ENCODE peak calls at places on chromosomes 5 and 9, in ten cellular contexts. Q, J, M, D, K, X, A, W, E and C are unnamed samples.

GRCh38 chr9:93656426-93657222 is 80.2 kb downstream of the PHF2 start:
- DNase-seq in Q (no peak), D (no peak), J (no peak), A (no peak), X (no peak), W (no peak), K (no peak), E (no peak), M (no peak), C (no peak)

GRCh38 chr5:139671096-139671841 is 23.1 kb downstream of the CXXC5 start:
- DNase-seq in D (no peak), Q (no peak), X (peak; percentile 63), J (no peak), A (no peak), M (no peak), K (no peak), W (no peak), E (no peak), C (no peak)

GRCh38 chr5:109784687-109785086 is 95.0 kb downstream of the MAN2A1 start:
- DNase-seq in D (no peak), W (no peak), A (no peak), K (no peak), Q (no peak), J (no peak), X (no peak), E (no peak), M (no peak), C (no peak)

GRCh38 chr5:16776611-16777251 is 159.4 kb downstream of the MYO10 start:
- DNase-seq in J (peak; percentile 87), K (no peak), Q (no peak), W (peak; percentile 79), M (no peak), E (no peak), X (no peak), A (no peak), D (no peak), C (peak; percentile 85)

GRCh38 chr5:95032801-95033200 is 252.1 kb downstream of the MCTP1 start:
- DNase-seq in K (no peak), J (no peak), E (no peak), D (no peak), M (no peak), X (no peak), W (no peak), A (no peak), Q (no peak), C (no peak)

GRCh38 chr5:69285448-69286116 is 47.0 kb downstream of the CCDC125 start:
- DNase-seq in K (no peak), E (no peak), A (no peak), W (peak; percentile 44), M (no peak), Q (peak; percentile 29), J (no peak), D (no peak), X (no peak), C (no peak)

GRCh38 chr5:53448851-53449250 is 31.6 kb upstream of the FST start:
- DNase-seq in E (no peak), X (no peak), Q (no peak), A (no peak), W (no peak), M (no peak), K (no peak), J (no peak), D (no peak), C (no peak)

GRCh38 chr5:38167562-38167996 is 90.8 kb upstream of the EGFLAM start:
- DNase-seq in K (no peak), X (no peak), W (peak; percentile 20), M (no peak), A (no peak), D (no peak), J (peak; percentile 91), E (no peak), Q (no peak), C (peak; percentile 78)

GRCh38 chr5:13328316-13328715 is 616.2 kb downstream of the DNAH5 start:
- DNase-seq in W (no peak), D (no peak), K (no peak), M (peak; percentile 23), E (no peak), J (no peak), X (no peak), Q (no peak), A (peak; percentile 51), C (no peak)

GRCh38 chr5:142110046-142110531 is 1.5 kb downstream of the NDFIP1 start:
- DNase-seq in X (no peak), W (no peak), M (peak; percentile 22), Q (no peak), J (no peak), D (no peak), K (no peak), E (no peak), A (peak; percentile 29), C (no peak)

GRCh38 chr5:111668713-111669112 is 88.3 kb downstream of the NREP start:
- DNase-seq in W (no peak), E (no peak), X (no peak), D (no peak), A (peak; percentile 65), J (no peak), M (no peak), Q (peak; percentile 51), K (no peak), C (no peak)

GRCh38 chr5:124746916-124747769 is 704 bp upstream of the ZNF608 start:
- DNase-seq in D (peak; percentile 28), A (peak; percentile 56), Q (peak; percentile 91), M (peak; percentile 91), X (peak; percentile 66), E (peak; percentile 31), J (peak; percentile 89), W (peak; percentile 95), K (peak; percentile 75), C (peak; percentile 94)

GRCh38 chr5:141003791-141004601 is 37.7 kb downstream of the PCDHAC2 start:
- DNase-seq in K (peak; percentile 74), M (no peak), X (no peak), A (peak; percentile 95), E (no peak), J (no peak), D (no peak), W (peak; percentile 70), Q (no peak), C (peak; percentile 91)

GRCh38 chr5:59380350-59380951 is 513.1 kb downstream of the PDE4D start:
- DNase-seq in E (no peak), Q (peak; percentile 86), K (no peak), M (peak; percentile 94), X (peak; percentile 92), W (peak; percentile 59), D (no peak), J (no peak), A (peak; percentile 30), C (no peak)

GRCh38 chr5:151657105-151657504 is 29.6 kb downstream of the SPARC start:
- DNase-seq in A (no peak), E (no peak), K (no peak), M (no peak), W (no peak), X (no peak), J (no peak), D (no peak), Q (no peak), C (no peak)

GRCh38 chr5:151660616-151661015 is 26.1 kb downstream of the SPARC start:
- DNase-seq in A (no peak), D (no peak), X (no peak), E (no peak), K (no peak), J (no peak), M (peak; percentile 67), W (no peak), Q (peak; percentile 71), C (no peak)

GRCh38 chr5:151656311-151656710 is 30.4 kb downstream of the SPARC start:
- DNase-seq in K (no peak), J (no peak), D (no peak), A (no peak), E (no peak), W (no peak), X (no peak), Q (no peak), M (no peak), C (no peak)

GRCh38 chr5:151661096-151661495 is 25.6 kb downstream of the SPARC start:
- DNase-seq in J (no peak), X (no peak), W (no peak), E (no peak), A (no peak), D (no peak), K (no peak), Q (no peak), M (no peak), C (no peak)

DNA sequence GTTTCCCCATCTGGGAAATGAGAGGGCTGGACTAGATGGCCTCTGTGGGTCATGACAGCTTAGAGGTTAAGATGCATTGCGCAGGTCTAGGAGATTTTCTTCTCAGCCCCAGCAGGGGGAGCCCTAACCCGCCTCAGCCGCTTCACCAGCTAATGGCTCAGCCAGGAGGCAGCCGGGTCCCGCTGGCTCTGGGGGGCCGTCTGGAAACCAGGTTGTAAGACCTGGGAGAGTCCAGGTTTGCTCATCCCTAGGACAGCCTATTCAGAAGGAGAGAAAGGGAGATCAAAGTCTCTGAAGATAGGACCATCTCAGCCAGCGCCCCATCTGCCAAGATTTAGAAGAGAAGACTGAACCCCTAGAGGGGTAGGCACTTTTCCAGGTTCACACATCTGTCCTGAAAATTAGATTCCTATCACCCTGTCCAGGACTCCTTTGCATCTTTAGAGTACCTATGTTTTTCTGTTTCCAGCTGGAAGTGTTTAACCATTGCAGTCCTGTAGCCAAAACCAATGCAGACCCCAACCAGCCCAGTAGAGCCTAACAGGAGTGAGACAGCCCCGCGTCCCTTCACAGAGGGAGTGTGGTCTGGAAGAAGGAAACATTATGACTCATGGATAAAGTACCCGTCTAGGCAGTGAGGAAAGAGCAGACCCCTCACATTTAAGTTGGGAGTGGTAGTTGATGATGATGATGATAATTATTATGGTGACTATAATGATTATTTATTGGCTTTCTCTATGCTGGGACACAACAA is 27.5 kb downstream of the SPARC start:
- DNase-seq in M (peak; percentile 70), J (peak; percentile 61), K (peak; percentile 80), X (peak; percentile 76), E (peak; percentile 33), Q (peak; percentile 75), A (peak; percentile 79), W (peak; percentile 88), D (peak; percentile 5), C (peak; percentile 97)
- TF ChIP-seq CTCF in M (peak; percentile 75), J (peak; percentile 84), K (peak; percentile 91), X (peak; percentile 88), E (peak; percentile 83), Q (peak; percentile 94), A (peak; percentile 90), W (peak; percentile 87), D (peak; percentile 90), C (peak; percentile 95)

GRCh38 chr9:35538361-35539234 is 48.7 kb downstream of the RUSC2 start:
- DNase-seq in W (peak; percentile 86), A (no peak), Q (peak; percentile 61), E (peak; percentile 36), X (no peak), K (peak; percentile 81), J (no peak), M (peak; percentile 82), D (no peak), C (peak; percentile 87)
- H3K27ac ChIP-seq in W (peak overlapping the region; percentile 55), A (no peak overlapping the region), Q (peak overlapping the region; percentile 40), E (peak overlapping the region; percentile 80), X (no peak overlapping the region), K (peak overlapping the region; percentile 79), J (peak overlapping the region; percentile 79), M (peak overlapping the region; percentile 88), D (peak overlapping the region; percentile 92), C (peak overlapping the region; percentile 96)

GRCh38 chr9:122888480-122888879 is 16.7 kb downstream of the RC3H2 start:
- DNase-seq in A (no peak), M (no peak), D (no peak), J (no peak), X (no peak), Q (no peak), K (no peak), E (no peak), W (no peak), C (no peak)
- H3K36me3 ChIP-seq in A (peaks cover 15% of the 10 kb centered on the region), M (peaks cover 23% of the 10 kb centered on the region), D (peaks cover 100% of the 10 kb centered on the region), J (peaks cover 92% of the 10 kb centered on the region), X (peaks cover 5% of the 10 kb centered on the region), Q (peaks cover 43% of the 10 kb centered on the region), K (peaks cover 92% of the 10 kb centered on the region), E (peaks cover 34% of the 10 kb centered on the region), W (peaks cover 42% of the 10 kb centered on the region), C (peaks cover 89% of the 10 kb centered on the region)

GRCh38 chr9:20611751-20612287 is 10.5 kb downstream of the MLLT3 start:
- DNase-seq in K (no peak), J (no peak), X (no peak), M (peak; percentile 84), D (no peak), E (no peak), A (peak; percentile 74), W (peak; percentile 62), Q (peak; percentile 72), C (no peak)
- TF ChIP-seq CTCF in K (peak; percentile 45), J (peak; percentile 14), X (peak; percentile 23), M (peak; percentile 58), D (peak; percentile 52), E (peak; percentile 56), A (peak; percentile 55), W (peak; percentile 52), Q (peak; percentile 35), C (peak; percentile 75)